ENCODE peak calls at places on chromosomes 13 and 19, in eight cellular contexts. S, F, V, N, H, G, Z and M are unnamed samples.

GRCh38 chr13:74696148-74696922 is 562.1 kb upstream of the KLF12 start:
- DNase-seq in Z (no peak), G (no peak), S (no peak), F (no peak), N (no peak), H (no peak), V (no peak), M (no peak)

GRCh38 chr19:6736917-6737283 is 480 bp downstream of the GPR108 start:
- DNase-seq in F (no peak), G (no peak), N (no peak), H (no peak), Z (no peak), V (no peak), S (no peak), M (no peak)

GRCh38 chr19:47003611-47003935 is 16.1 kb upstream of the NPAS1 start:
- DNase-seq in G (no peak), H (no peak), F (no peak), N (no peak), S (no peak), Z (no peak), V (no peak), M (no peak)

GRCh38 chr13:102710261-102710679 is 15.4 kb upstream of the METTL21C start:
- DNase-seq in N (no peak), F (no peak), G (no peak), V (no peak), Z (no peak), S (no peak), H (peak), M (no peak)

GRCh38 chr19:33446918-33447293 is 73.4 kb downstream of the CEBPG start:
- DNase-seq in F (no peak), G (no peak), N (no peak), S (no peak), V (no peak), Z (no peak), H (no peak), M (no peak)

GRCh38 chr19:11405846-11406643 is 13.1 kb downstream of the RGL3 start:
- DNase-seq in V (no peak), G (no peak), N (no peak), H (no peak), Z (no peak), F (no peak), S (peak), M (no peak)

GRCh38 chr13:30446122-30446500 is 19.6 kb downstream of the HMGB1 start:
- DNase-seq in S (peak), N (no peak), H (no peak), Z (no peak), V (no peak), F (no peak), G (no peak), M (no peak)

GRCh38 chr13:52405767-52406494 is at the start of gene THSD1:
- DNase-seq in S (peak), G (peak), Z (no peak), F (peak), V (no peak), H (peak), N (peak), M (peak)

GRCh38 chr19:35216833-35217707 is 11.5 kb downstream of the FAM187B start:
- DNase-seq in V (no peak), Z (no peak), N (no peak), S (peak), G (peak), F (no peak), H (peak), M (peak)

GRCh38 chr13:35865341-35866240 is 265.6 kb downstream of the DCLK1 start:
- DNase-seq in G (no peak), H (peak), V (no peak), F (no peak), Z (no peak), S (no peak), N (no peak), M (no peak)